ENCODE peak calls at places on chromosomes 16 and 17, in five cellular contexts. H is trophoblast cell, S is fibroblast of pulmonary artery, J is gastrocnemius medialis, Z is GM06990. W is an unnamed sample.
A peak's percentile ranks its signal among the peaks of the same experiment; 100 is the strongest.

GRCh38 chr17:75238684-75239191 is 22.7 kb downstream of the GGA3 start:
- DNase-seq in S (peak; percentile 78), H (peak; percentile 80), Z (peak; percentile 49), J (no peak), W (peak; percentile 86)

GRCh38 chr17:38915639-38915995 is 9.8 kb upstream of the LASP1NB start:
- DNase-seq in H (peak; percentile 83), J (no peak), S (no peak), Z (no peak), W (no peak)

GRCh38 chr17:75996665-75997590 is 3.7 kb upstream of the CDK3 start:
- DNase-seq in Z (peak; percentile 57), H (peak; percentile 91), J (no peak), S (peak; percentile 39), W (peak; percentile 84)

GRCh38 chr17:38425744-38426143 is 2.5 kb upstream of the ARHGAP23 start:
- DNase-seq in S (peak; percentile 52), Z (no peak), H (no peak), J (no peak), W (no peak)

GRCh38 chr17:45732926-45733505 is 51.1 kb upstream of the CRHR1 start:
- DNase-seq in J (no peak), Z (no peak), S (no peak), H (no peak), W (no peak)

GRCh38 chr16:74633686-74634085 is 26.8 kb upstream of the GLG1 start:
- DNase-seq in S (no peak), J (no peak), H (no peak), Z (no peak), W (no peak)

GRCh38 chr17:77315551-77316190 is 174.9 kb downstream of the SEC14L1 start:
- DNase-seq in Z (no peak), S (no peak), H (no peak), J (no peak), W (no peak)

GRCh38 chr17:9021985-9022552 is 759 bp downstream of the NTN1 start:
- DNase-seq in S (peak; percentile 21), H (peak; percentile 58), J (no peak), Z (no peak), W (peak; percentile 23)

GRCh38 chr17:39196820-39197331 is 593 bp downstream of the CACNB1 start:
- DNase-seq in S (no peak), Z (peak; percentile 47), H (no peak), J (peak; percentile 72), W (peak; percentile 70)

GRCh38 chr16:24838554-24839266 is 7.1 kb upstream of the SLC5A11 start:
- DNase-seq in S (peak; percentile 83), H (no peak), Z (no peak), J (no peak), W (no peak)

GRCh38 chr16:49337814-49338350 is 35.7 kb upstream of the C16orf78 start:
- DNase-seq in H (no peak), Z (no peak), J (no peak), S (no peak), W (no peak)

GRCh38 chr17:14428640-14429029 is 127.8 kb downstream of the HS3ST3B1 start:
- DNase-seq in S (no peak), J (no peak), H (no peak), Z (no peak), W (no peak)

GRCh38 chr16:84423416-84423837 is 55.1 kb downstream of the ATP2C2 start:
- DNase-seq in S (peak; percentile 43), Z (no peak), H (peak; percentile 39), J (no peak), W (peak; percentile 65)

GRCh38 chr17:69424287-69425041 is 10.0 kb downstream of the MAP2K6 start:
- DNase-seq in J (no peak), H (no peak), S (no peak), Z (no peak), W (no peak)

GRCh38 chr17:18187816-18188761 is 4.5 kb downstream of the ALKBH5 start:
- DNase-seq in Z (no peak), S (peak; percentile 41), J (no peak), H (no peak), W (peak; percentile 34)
- H3K4me3 ChIP-seq in Z (peak overlapping the region; percentile 14), S (peak overlapping the region; percentile 75), J (peak overlapping the region; percentile 86), H (no peak overlapping the region), W (peak overlapping the region; percentile 73)

GRCh38 chr16:13921328-13921727 is 1.4 kb downstream of the ERCC4 start:
- DNase-seq in S (no peak), J (no peak), Z (no peak), H (no peak), W (no peak)
- H3K4me3 ChIP-seq in S (peak overlapping the region; percentile 91), J (no peak overlapping the region), Z (no peak overlapping the region), H (no peak overlapping the region), W (no peak overlapping the region)

GRCh38 chr16:55478827-55479559 is at the start of gene MMP2:
- DNase-seq in S (peak; percentile 82), Z (no peak), J (peak; percentile 52), H (peak; percentile 38), W (no peak)

GRCh38 chr16:55480228-55480655 is 1.2 kb downstream of the MMP2 start:
- DNase-seq in J (peak; percentile 58), H (peak; percentile 36), Z (no peak), S (peak; percentile 95), W (no peak)

GRCh38 chr16:55476625-55477533 is 2.1 kb upstream of the MMP2 start:
- DNase-seq in H (no peak), Z (no peak), S (no peak), J (no peak), W (no peak)

GRCh38 chr16:55482056-55482455 is 3.1 kb downstream of the MMP2 start:
- DNase-seq in J (no peak), Z (no peak), H (no peak), S (no peak), W (no peak)

GRCh38 chr16:55479560-55480197 is 681 bp downstream of the MMP2 start:
- DNase-seq in Z (no peak), J (no peak), H (no peak), S (peak; percentile 13), W (no peak)
- H3K4me3 ChIP-seq in Z (no peak overlapping the region), J (peak overlapping the region; percentile 47), H (peak overlapping the region; percentile 98), S (peak overlapping the region; percentile 94), W (no peak overlapping the region)

DNA sequence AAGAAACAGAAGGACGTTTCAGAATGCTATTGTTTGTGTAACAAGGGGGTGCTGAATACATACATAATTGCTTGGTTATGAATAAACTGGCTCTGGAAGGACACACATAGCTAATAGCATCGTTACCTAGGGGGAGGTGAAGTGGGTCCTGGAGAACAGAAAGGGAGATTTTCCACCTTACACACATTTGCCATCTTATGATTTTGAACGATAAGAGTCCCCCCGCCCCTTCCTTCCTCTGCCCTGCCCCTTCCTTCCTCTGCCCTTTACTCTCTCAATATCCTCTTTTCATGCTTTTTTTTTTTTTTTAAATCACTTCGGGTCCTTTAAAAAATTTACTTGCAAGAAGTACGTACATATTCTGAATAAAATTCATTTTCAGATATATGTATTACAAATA is 902 bp upstream of the DHRS7B start:
- DNase-seq in J (no peak), S (no peak), Z (no peak), H (no peak), W (peak; percentile 19)
- H3K4me3 ChIP-seq in J (no peak overlapping the region), S (no peak overlapping the region), Z (peak overlapping the region; percentile 82), H (no peak overlapping the region), W (peak overlapping the region; percentile 89)

GRCh38 chr17:2796164-2797140 is at the start of gene RAP1GAP2:
- DNase-seq in Z (peak; percentile 69), J (peak; percentile 36), S (no peak), H (peak; percentile 13), W (peak; percentile 72)

GRCh38 chr17:2792541-2793169 is 3.6 kb upstream of the RAP1GAP2 start:
- DNase-seq in J (no peak), S (no peak), H (no peak), Z (no peak), W (peak; percentile 45)

GRCh38 chr17:2795412-2796163 is 650 bp upstream of the RAP1GAP2 start:
- DNase-seq in S (no peak), J (no peak), Z (no peak), H (no peak), W (no peak)

GRCh38 chr17:2797226-2797625 is 988 bp downstream of the RAP1GAP2 start:
- DNase-seq in Z (no peak), S (no peak), H (no peak), J (no peak), W (no peak)

DNA sequence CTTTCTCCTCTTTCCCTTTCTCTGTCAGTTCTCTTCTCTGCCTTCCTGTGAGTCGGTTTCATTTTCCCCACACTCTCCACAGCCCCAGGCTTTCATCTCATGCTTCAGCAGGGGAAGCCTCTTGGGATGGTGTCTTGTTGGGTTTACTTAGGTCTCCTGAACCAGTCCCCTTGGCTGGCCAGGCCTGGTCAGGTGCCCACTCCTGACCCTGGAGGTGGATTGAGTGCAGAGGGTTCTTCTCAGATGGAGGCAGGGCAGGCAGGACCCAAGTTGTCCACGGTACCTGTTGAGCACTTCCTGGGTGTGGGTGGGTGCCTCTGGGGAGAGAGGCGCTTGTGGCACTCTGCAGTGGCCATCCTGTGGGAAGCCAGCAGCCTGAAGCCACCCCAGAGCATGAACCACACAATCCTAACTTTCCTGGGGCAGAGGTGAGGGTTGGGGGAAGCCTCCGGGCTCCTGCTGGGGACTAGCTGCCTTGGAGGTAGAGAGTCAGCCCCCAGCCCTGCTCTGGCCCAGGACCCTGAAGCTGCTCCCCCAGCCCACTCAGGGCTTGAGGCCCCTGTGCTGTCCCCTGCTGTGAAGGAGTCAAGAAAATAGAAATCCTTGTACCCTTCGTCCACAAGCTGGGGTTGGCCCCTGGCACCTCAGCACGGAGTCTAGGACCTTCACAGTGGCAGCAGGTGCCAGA is 2.0 kb upstream of the RAP1GAP2 start:
- DNase-seq in H (no peak), J (no peak), S (no peak), Z (no peak), W (peak; percentile 22)
- H3K4me3 ChIP-seq in H (no peak overlapping the region), J (no peak overlapping the region), S (no peak overlapping the region), Z (no peak overlapping the region), W (no peak overlapping the region)

GRCh38 chr17:19244796-19245195 is 7.6 kb downstream of the EPN2 start:
- DNase-seq in H (no peak), S (no peak), Z (no peak), J (no peak), W (no peak)
- H3K4me3 ChIP-seq in H (no peak overlapping the region), S (no peak overlapping the region), Z (no peak overlapping the region), J (no peak overlapping the region), W (no peak overlapping the region)

DNA sequence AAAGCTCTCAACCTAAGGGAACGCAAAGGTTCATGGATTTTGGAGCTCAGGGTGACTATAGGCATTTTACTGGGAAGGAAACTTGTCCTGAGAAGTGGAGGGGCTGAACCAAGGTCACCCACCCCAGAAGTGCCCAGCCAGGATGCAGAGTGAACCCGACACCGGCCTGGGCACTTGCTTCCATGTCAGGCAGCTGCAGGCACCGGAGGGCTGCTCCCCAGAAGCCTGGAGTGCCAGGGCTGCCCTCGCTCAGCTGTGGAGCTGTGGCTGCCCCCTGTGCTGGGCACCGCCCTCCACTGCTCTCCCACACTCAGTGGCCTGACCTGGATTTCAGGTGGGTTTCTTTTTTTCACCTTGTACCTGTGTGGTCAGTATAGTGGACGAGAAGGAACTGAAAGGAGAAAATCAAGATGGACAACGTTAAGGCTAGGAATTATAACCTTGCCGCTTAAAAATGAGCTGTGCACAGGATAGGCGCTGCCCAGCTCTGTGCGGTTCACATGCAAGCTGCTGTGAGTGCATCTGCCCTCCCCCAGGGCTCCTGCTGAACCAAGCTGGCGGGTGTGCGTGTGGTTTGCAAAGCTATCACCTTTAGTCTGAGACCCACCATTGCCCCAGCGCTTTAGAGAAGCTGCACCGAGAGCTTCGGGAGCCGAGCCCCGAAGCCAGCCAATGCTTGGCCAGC is 2.2 kb downstream of the MAPK8IP3 start:
- DNase-seq in H (peak; percentile 15), J (no peak), Z (no peak), S (no peak), W (no peak)
- H3K4me3 ChIP-seq in H (no peak overlapping the region), J (peak overlapping the region; percentile 85), Z (no peak overlapping the region), S (peak overlapping the region; percentile 90), W (peak overlapping the region; percentile 94)

W was measured in GM12865.